ENCODE peak calls at places on chromosomes 7 and 10, in four cellular contexts. S, I, W and J are unnamed samples.

GRCh38 chr10:18044976-18045720 is 93.4 kb downstream of the SLC39A12 start:
- DNase-seq in W (no peak), I (no peak), S (no peak), J (no peak)

GRCh38 chr7:96388166-96388565 is 66.3 kb upstream of the SLC25A13 start:
- DNase-seq in W (no peak), S (no peak), I (no peak), J (no peak)

GRCh38 chr7:107836237-107837144 is 33.5 kb upstream of the SLC26A3 start:
- DNase-seq in W (no peak), I (no peak), S (no peak), J (peak; percentile 13)

GRCh38 chr10:97019213-97019844 is 166.4 kb downstream of the SLIT1 start:
- DNase-seq in S (no peak), W (no peak), I (no peak), J (no peak)

GRCh38 chr7:111392976-111393762 is 169.1 kb downstream of the IMMP2L start:
- DNase-seq in I (no peak), W (no peak), S (peak; percentile 43), J (no peak)

GRCh38 chr7:149456770-149457421 is 4.0 kb downstream of the ZNF777 start:
- DNase-seq in S (no peak), W (no peak), I (no peak), J (no peak)

GRCh38 chr10:126101744-126102143 is 205.4 kb downstream of the FANK1 start:
- DNase-seq in S (no peak), I (no peak), W (no peak), J (no peak)

GRCh38 chr7:155437836-155438235 is 20.1 kb upstream of the EN2 start:
- DNase-seq in S (no peak), I (no peak), W (no peak), J (no peak)

GRCh38 chr7:73995330-73995729 is 32.6 kb upstream of the ELN start:
- DNase-seq in W (no peak), S (no peak), I (no peak), J (no peak)

GRCh38 chr7:139669106-139670061 is 108.4 kb downstream of the HIPK2 start:
- DNase-seq in S (no peak), I (no peak), W (no peak), J (no peak)

DNA sequence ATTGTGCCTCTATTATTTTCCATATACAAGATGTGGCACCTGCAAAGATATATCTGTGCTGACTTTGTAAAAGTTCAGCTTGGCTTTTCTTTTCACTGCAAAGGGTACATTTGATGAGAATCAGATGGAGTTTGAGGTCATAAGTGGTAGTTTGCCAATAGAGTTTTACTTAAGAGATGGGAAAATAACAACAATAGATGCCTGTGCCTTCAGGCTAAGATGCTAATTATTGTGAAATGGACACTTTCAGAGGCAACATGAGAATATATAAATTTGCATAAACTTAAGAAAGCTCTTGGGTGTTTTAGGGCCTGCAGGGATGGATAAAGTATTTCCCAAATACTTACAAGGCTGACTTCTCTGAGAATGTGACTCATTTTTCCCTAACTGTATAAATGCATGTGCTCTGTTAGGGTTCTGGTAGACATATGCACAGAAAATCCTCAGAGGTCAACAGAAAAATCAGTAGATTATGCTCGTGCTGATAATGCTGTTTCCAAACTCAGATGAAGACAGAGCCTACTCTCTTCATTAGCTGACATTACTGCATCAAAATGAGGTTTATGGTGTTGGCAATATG is 200.3 kb upstream of the SVIL start:
- DNase-seq in S (no peak), W (no peak), I (no peak), J (no peak)
- H3K4me3 ChIP-seq in S (no peak overlapping the region), W (no peak overlapping the region), I (no peak overlapping the region), J (no peak overlapping the region)

DNA sequence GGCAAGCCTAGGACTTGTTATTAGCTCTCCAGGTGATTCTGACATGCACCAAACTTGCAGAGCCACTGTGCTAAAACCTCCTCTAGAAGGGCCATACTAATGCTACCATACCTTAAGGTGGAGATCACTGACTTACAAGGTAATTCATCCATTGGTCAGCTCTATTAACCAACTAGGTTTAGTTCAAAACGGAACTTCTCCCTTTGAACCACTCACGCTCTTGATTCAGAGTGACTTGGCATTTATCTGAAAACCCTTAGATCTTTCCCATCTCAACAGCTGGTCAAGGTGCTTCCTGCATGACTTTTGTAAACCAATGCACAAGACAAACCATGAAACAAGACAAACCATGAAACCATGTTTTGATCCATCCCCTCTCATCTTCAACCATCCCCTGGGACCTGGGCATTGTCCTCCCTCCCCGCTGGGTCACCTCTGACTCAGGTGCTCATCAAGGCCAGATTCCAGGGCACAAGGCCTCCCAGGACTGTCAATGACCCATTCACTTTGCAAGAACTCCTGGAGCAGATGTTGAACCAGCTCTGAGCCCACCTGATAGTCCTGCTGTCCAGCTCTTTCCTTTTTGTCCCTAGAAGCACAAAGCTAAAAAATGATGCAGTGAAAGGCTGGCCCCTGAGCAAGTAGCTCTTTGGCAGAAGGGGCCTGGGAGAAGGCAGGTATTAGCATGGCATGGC is 18.8 kb downstream of the IMPDH1 start:
- DNase-seq in S (no peak), W (no peak), I (no peak), J (no peak)
- TF ChIP-seq POLR2A in S (no peak), W (no peak), I (no peak), J (no peak)

DNA sequence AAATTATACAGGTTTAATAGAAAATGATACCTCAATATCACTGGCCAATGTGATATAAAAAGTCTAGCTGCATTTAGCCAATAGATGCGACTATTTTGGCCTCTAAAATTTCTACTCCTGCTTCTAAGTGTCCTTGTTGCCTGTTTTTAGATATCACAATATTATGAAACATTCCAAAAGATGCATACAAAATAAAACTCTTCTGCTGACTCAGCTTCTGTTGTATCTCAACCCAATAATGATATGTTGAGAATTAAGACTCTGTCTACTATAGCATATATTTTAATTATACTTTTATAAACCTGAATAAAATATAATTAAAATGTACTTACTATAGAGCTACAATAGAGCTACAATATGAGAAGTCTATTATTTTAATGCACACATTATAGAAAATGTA is 661.0 kb upstream of the TEX47 start:
- DNase-seq in I (no peak), S (no peak), W (no peak), J (no peak)
- TF ChIP-seq CTCF in I (no peak), S (no peak), W (no peak), J (no peak)

DNA sequence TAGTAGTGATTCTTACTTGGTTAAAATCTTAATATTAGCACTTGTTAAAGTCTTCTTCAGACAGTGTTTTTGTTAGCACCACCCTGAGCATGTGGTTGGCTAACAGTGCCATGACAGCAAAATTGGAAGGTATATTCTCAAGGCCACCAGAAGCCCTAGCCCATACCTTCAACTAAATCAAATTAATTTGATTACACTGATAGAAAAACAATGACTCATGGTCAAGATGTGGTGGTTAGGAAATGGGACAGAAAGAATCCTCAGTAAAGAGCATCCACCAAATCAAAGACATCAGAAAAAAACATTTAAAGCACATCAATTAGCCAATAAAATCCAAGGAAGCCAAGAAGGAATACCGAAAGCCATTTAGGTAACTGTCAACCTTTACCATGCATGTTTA is 75.5 kb downstream of the PIP4K2A start:
- DNase-seq in I (no peak), S (no peak), W (no peak), J (no peak)
- H3K4me3 ChIP-seq in I (no peak overlapping the region), S (no peak overlapping the region), W (no peak overlapping the region), J (no peak overlapping the region)

GRCh38 chr10:3137958-3138726 is 34.4 kb downstream of the PITRM1 start:
- DNase-seq in W (no peak), S (no peak), I (no peak), J (no peak)
- TF ChIP-seq POLR2A in W (no peak), S (no peak), I (no peak), J (no peak)

GRCh38 chr10:33337335-33337854 is 2.9 kb upstream of the NRP1 start:
- DNase-seq in I (no peak), W (peak; percentile 53), S (peak; percentile 42), J (peak; percentile 22)
- TF ChIP-seq CTCF in I (no peak), W (no peak), S (no peak), J (no peak)

DNA sequence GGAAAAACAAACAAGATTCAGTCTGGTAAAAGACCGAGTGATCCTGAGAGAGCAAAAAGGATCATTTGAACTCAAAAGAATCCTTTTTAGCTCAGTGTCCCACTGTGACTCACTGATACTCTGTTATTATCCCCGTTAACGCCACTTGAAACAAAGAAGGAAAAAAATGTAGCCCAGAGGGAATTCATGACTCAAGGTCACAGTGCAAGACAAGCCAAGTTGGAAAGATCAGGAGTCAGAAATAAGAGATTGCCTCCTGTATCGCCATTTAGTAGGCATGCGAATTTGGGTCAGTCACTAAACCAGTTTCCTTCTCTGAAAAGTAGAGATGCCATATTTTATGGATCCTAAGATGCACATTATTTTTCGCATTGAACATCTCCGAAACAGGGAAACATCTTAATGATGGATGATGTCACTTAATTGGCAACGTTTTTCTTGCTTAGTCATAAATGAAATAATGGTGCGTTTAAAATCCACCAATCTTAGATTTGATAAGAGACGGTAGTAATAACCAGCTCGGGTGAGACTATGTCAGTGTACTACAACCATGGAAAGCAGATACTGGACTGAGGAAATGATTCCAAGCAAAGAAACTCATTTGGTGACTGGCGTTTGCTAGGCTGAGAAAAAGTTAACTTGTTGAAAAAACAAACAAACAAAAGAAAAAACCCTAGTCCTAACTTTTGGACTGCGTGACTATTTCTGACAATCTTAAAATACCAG is 502.0 kb upstream of the CELF2 start:
- DNase-seq in I (no peak), W (no peak), S (no peak), J (no peak)
- H3K4me3 ChIP-seq in I (no peak overlapping the region), W (no peak overlapping the region), S (no peak overlapping the region), J (no peak overlapping the region)

GRCh38 chr10:72273410-72274212 is at the start of gene DDIT4:
- DNase-seq in S (peak; percentile 99), W (peak; percentile 99), I (peak; percentile 100), J (peak; percentile 100)
- TF ChIP-seq POLR2A in S (peak; percentile 100), W (peak; percentile 100), I (peak; percentile 100), J (peak; percentile 100)